ENCODE peak calls at places on chromosomes 11 and 22, in nine cellular contexts. One of them, this sample, is unnamed. For H3K4me1, the result is how much of the 10 kb centered on the place peaks cover.

GRCh38 chr11:111561306-111561705 is 20.8 kb downstream of the LAYN start:
- DNase-seq in sigmoid colon: no peak
- DNase-seq in stomach: no peak
- DNase-seq in spleen: no peak
- DNase-seq in breast epithelium: no peak
- DNase-seq in suprapubic skin: no peak
- DNase-seq in GM23338: no peak
- DNase-seq in endothelial cell of umbilical vein: no peak
- DNase-seq in HCT116: no peak
- DNase-seq in this sample: no peak

GRCh38 chr11:92969634-92970347 is at the start of gene MTNR1B:
- DNase-seq in sigmoid colon: no peak
- DNase-seq in stomach: no peak
- DNase-seq in spleen: no peak
- DNase-seq in breast epithelium: no peak
- DNase-seq in suprapubic skin: no peak
- DNase-seq in GM23338: peak
- DNase-seq in endothelial cell of umbilical vein: no peak
- DNase-seq in HCT116: no peak
- DNase-seq in this sample: no peak

GRCh38 chr11:77039491-77040400 is 5.5 kb downstream of the B3GNT6 start:
- DNase-seq in sigmoid colon: peak
- DNase-seq in stomach: no peak
- DNase-seq in spleen: no peak
- DNase-seq in breast epithelium: no peak
- DNase-seq in suprapubic skin: no peak
- DNase-seq in GM23338: peak
- DNase-seq in endothelial cell of umbilical vein: peak
- DNase-seq in HCT116: no peak
- DNase-seq in this sample: peak

GRCh38 chr22:46064236-46064965 is 85.9 kb upstream of the PPARA start:
- DNase-seq in sigmoid colon: peak
- DNase-seq in stomach: peak
- DNase-seq in spleen: peak
- DNase-seq in breast epithelium: peak
- DNase-seq in suprapubic skin: peak
- DNase-seq in GM23338: no peak
- DNase-seq in endothelial cell of umbilical vein: no peak
- DNase-seq in HCT116: no peak
- DNase-seq in this sample: peak

GRCh38 chr11:33769542-33769941 is 4.8 kb downstream of the FBXO3 start:
- DNase-seq in sigmoid colon: no peak
- DNase-seq in stomach: no peak
- DNase-seq in spleen: no peak
- DNase-seq in breast epithelium: no peak
- DNase-seq in suprapubic skin: no peak
- DNase-seq in GM23338: no peak
- DNase-seq in endothelial cell of umbilical vein: no peak
- DNase-seq in HCT116: no peak
- DNase-seq in this sample: no peak

GRCh38 chr11:115226556-115226955 is 277.7 kb downstream of the CADM1 start:
- DNase-seq in sigmoid colon: no peak
- DNase-seq in stomach: no peak
- DNase-seq in spleen: no peak
- DNase-seq in breast epithelium: no peak
- DNase-seq in suprapubic skin: no peak
- DNase-seq in GM23338: peak
- DNase-seq in endothelial cell of umbilical vein: peak
- DNase-seq in HCT116: no peak
- DNase-seq in this sample: no peak

GRCh38 chr22:28172948-28173360 is 253.9 kb upstream of the PITPNB start:
- DNase-seq in sigmoid colon: no peak
- DNase-seq in stomach: no peak
- DNase-seq in spleen: no peak
- DNase-seq in breast epithelium: no peak
- DNase-seq in suprapubic skin: no peak
- DNase-seq in GM23338: no peak
- DNase-seq in endothelial cell of umbilical vein: peak
- DNase-seq in HCT116: no peak
- DNase-seq in this sample: no peak

GRCh38 chr11:115247404-115247803 is 256.8 kb downstream of the CADM1 start:
- DNase-seq in sigmoid colon: no peak
- DNase-seq in stomach: no peak
- DNase-seq in spleen: no peak
- DNase-seq in breast epithelium: no peak
- DNase-seq in suprapubic skin: no peak
- DNase-seq in GM23338: no peak
- DNase-seq in endothelial cell of umbilical vein: no peak
- DNase-seq in HCT116: no peak
- DNase-seq in this sample: no peak

GRCh38 chr11:73878771-73879170 is 2.0 kb downstream of the PAAF1 start:
- DNase-seq in sigmoid colon: no peak
- DNase-seq in stomach: no peak
- DNase-seq in spleen: no peak
- DNase-seq in breast epithelium: no peak
- DNase-seq in suprapubic skin: no peak
- DNase-seq in GM23338: no peak
- DNase-seq in endothelial cell of umbilical vein: no peak
- DNase-seq in HCT116: no peak
- DNase-seq in this sample: no peak

GRCh38 chr11:73875840-73876239 is 806 bp downstream of the COA4 start:
- DNase-seq in sigmoid colon: no peak
- DNase-seq in stomach: no peak
- DNase-seq in spleen: no peak
- DNase-seq in breast epithelium: no peak
- DNase-seq in suprapubic skin: no peak
- DNase-seq in GM23338: no peak
- DNase-seq in endothelial cell of umbilical vein: peak
- DNase-seq in HCT116: no peak
- DNase-seq in this sample: no peak

GRCh38 chr11:73872746-73873412 is 3.8 kb downstream of the COA4 start:
- DNase-seq in sigmoid colon: no peak
- DNase-seq in stomach: no peak
- DNase-seq in spleen: no peak
- DNase-seq in breast epithelium: no peak
- DNase-seq in suprapubic skin: no peak
- DNase-seq in GM23338: no peak
- DNase-seq in endothelial cell of umbilical vein: no peak
- DNase-seq in HCT116: no peak
- DNase-seq in this sample: no peak

GRCh38 chr11:73876424-73877300 is at the start of the genes COA4 and PAAF1:
- DNase-seq in sigmoid colon: peak
- DNase-seq in stomach: peak
- DNase-seq in spleen: peak
- DNase-seq in breast epithelium: peak
- DNase-seq in suprapubic skin: peak
- DNase-seq in GM23338: peak
- DNase-seq in endothelial cell of umbilical vein: peak
- DNase-seq in HCT116: peak
- DNase-seq in this sample: peak

DNA sequence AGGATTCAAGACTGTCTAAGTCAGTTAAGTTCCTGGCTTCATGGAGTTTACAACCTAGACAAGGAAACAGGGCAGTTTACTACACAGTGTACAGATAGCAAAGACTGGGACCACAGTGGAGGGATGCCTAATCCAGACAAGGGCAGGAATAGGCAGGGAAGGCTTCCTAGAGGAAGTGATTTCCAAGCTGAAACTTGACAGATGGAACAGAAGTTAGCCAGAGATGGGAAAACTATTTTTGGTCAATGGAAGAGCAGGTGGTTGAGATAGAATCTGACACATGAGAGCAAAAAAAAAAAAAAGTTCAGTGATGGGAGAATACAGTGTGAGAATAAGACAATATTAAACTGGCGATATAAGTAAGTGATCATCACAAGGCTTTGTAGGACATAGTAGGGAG is 1.3 kb downstream of the COA4 start:
- DNase-seq in sigmoid colon: no peak
- DNase-seq in stomach: no peak
- DNase-seq in spleen: no peak
- DNase-seq in breast epithelium: no peak
- DNase-seq in suprapubic skin: no peak
- DNase-seq in GM23338: no peak
- DNase-seq in endothelial cell of umbilical vein: no peak
- DNase-seq in HCT116: no peak
- DNase-seq in this sample: no peak
- H3K4me1 ChIP-seq in sigmoid colon: under half
- H3K4me1 ChIP-seq in stomach: under half
- H3K4me1 ChIP-seq in spleen: under half
- H3K4me1 ChIP-seq in breast epithelium: under half
- H3K4me1 ChIP-seq in suprapubic skin: under half
- H3K4me1 ChIP-seq in GM23338: under half
- H3K4me1 ChIP-seq in endothelial cell of umbilical vein: under half
- H3K4me1 ChIP-seq in HCT116: under half
- H3K4me1 ChIP-seq in this sample: under half

GRCh38 chr11:14422052-14422813 is 63.2 kb upstream of the RRAS2 start:
- DNase-seq in sigmoid colon: peak
- DNase-seq in stomach: peak
- DNase-seq in spleen: peak
- DNase-seq in breast epithelium: peak
- DNase-seq in suprapubic skin: peak
- DNase-seq in GM23338: peak
- DNase-seq in endothelial cell of umbilical vein: peak
- DNase-seq in HCT116: peak
- DNase-seq in this sample: peak

GRCh38 chr11:14422814-14423182 is 63.8 kb upstream of the RRAS2 start:
- DNase-seq in sigmoid colon: no peak
- DNase-seq in stomach: no peak
- DNase-seq in spleen: no peak
- DNase-seq in breast epithelium: no peak
- DNase-seq in suprapubic skin: no peak
- DNase-seq in GM23338: no peak
- DNase-seq in endothelial cell of umbilical vein: no peak
- DNase-seq in HCT116: no peak
- DNase-seq in this sample: no peak

GRCh38 chr11:14424096-14424495 is 65.1 kb upstream of the RRAS2 start:
- DNase-seq in sigmoid colon: no peak
- DNase-seq in stomach: no peak
- DNase-seq in spleen: no peak
- DNase-seq in breast epithelium: no peak
- DNase-seq in suprapubic skin: no peak
- DNase-seq in GM23338: no peak
- DNase-seq in endothelial cell of umbilical vein: peak
- DNase-seq in HCT116: no peak
- DNase-seq in this sample: no peak

GRCh38 chr11:14425621-14426020 is 66.6 kb upstream of the RRAS2 start:
- DNase-seq in sigmoid colon: no peak
- DNase-seq in stomach: no peak
- DNase-seq in spleen: no peak
- DNase-seq in breast epithelium: no peak
- DNase-seq in suprapubic skin: no peak
- DNase-seq in GM23338: no peak
- DNase-seq in endothelial cell of umbilical vein: no peak
- DNase-seq in HCT116: no peak
- DNase-seq in this sample: no peak

DNA sequence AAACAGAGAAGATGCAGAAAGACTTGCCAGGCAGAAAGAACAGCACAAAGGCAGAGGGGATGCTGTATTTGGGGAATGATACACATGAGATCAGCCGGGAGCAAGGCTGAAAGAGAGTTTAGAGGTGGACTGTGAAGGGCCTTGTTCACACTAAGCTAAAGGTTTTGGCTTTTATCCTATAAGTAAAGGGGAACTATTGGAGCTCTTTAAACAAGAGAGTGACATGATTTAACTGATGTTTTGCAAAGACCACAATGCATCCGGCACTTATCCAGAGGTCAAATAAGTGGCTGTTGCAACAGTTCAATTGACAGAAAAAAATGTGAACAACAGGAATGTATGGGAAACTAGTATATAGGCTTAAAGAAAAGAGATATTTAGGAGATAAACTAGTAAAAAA is 64.7 kb upstream of the RRAS2 start:
- DNase-seq in sigmoid colon: no peak
- DNase-seq in stomach: no peak
- DNase-seq in spleen: no peak
- DNase-seq in breast epithelium: no peak
- DNase-seq in suprapubic skin: no peak
- DNase-seq in GM23338: no peak
- DNase-seq in endothelial cell of umbilical vein: peak
- DNase-seq in HCT116: no peak
- DNase-seq in this sample: no peak
- TF ChIP-seq POLR2AphosphoS5 in sigmoid colon: no peak
- TF ChIP-seq POLR2AphosphoS5 in stomach: no peak
- TF ChIP-seq POLR2AphosphoS5 in spleen: no peak
- TF ChIP-seq POLR2AphosphoS5 in breast epithelium: no peak
- TF ChIP-seq POLR2AphosphoS5 in suprapubic skin: no peak
- TF ChIP-seq POLR2AphosphoS5 in GM23338: no peak
- TF ChIP-seq POLR2AphosphoS5 in endothelial cell of umbilical vein: peak
- TF ChIP-seq POLR2AphosphoS5 in HCT116: no peak
- TF ChIP-seq POLR2AphosphoS5 in this sample: no peak

GRCh38 chr11:130544266-130544665 is 95.8 kb downstream of the ADAMTS15 start:
- DNase-seq in sigmoid colon: no peak
- DNase-seq in stomach: no peak
- DNase-seq in spleen: no peak
- DNase-seq in breast epithelium: no peak
- DNase-seq in suprapubic skin: no peak
- DNase-seq in GM23338: no peak
- DNase-seq in endothelial cell of umbilical vein: no peak
- DNase-seq in HCT116: no peak
- DNase-seq in this sample: no peak
- H3K4me1 ChIP-seq in sigmoid colon: under half
- H3K4me1 ChIP-seq in stomach: under half
- H3K4me1 ChIP-seq in spleen: under half
- H3K4me1 ChIP-seq in breast epithelium: under half
- H3K4me1 ChIP-seq in suprapubic skin: under half
- H3K4me1 ChIP-seq in GM23338: under half
- H3K4me1 ChIP-seq in endothelial cell of umbilical vein: under half
- H3K4me1 ChIP-seq in HCT116: under half
- H3K4me1 ChIP-seq in this sample: under half

GRCh38 chr11:45264839-45265515 is 21.2 kb downstream of the SYT13 start:
- DNase-seq in sigmoid colon: no peak
- DNase-seq in stomach: no peak
- DNase-seq in spleen: no peak
- DNase-seq in breast epithelium: no peak
- DNase-seq in suprapubic skin: no peak
- DNase-seq in GM23338: no peak
- DNase-seq in endothelial cell of umbilical vein: peak
- DNase-seq in HCT116: no peak
- DNase-seq in this sample: no peak

GRCh38 chr11:45269678-45270077 is 16.5 kb downstream of the SYT13 start:
- DNase-seq in sigmoid colon: no peak
- DNase-seq in stomach: no peak
- DNase-seq in spleen: no peak
- DNase-seq in breast epithelium: no peak
- DNase-seq in suprapubic skin: no peak
- DNase-seq in GM23338: no peak
- DNase-seq in endothelial cell of umbilical vein: no peak
- DNase-seq in HCT116: no peak
- DNase-seq in this sample: no peak

GRCh38 chr11:45267660-45268340 is 18.3 kb downstream of the SYT13 start:
- DNase-seq in sigmoid colon: no peak
- DNase-seq in stomach: no peak
- DNase-seq in spleen: no peak
- DNase-seq in breast epithelium: no peak
- DNase-seq in suprapubic skin: no peak
- DNase-seq in GM23338: no peak
- DNase-seq in endothelial cell of umbilical vein: no peak
- DNase-seq in HCT116: no peak
- DNase-seq in this sample: no peak

GRCh38 chr11:45265963-45266692 is 20.0 kb downstream of the SYT13 start:
- DNase-seq in sigmoid colon: no peak
- DNase-seq in stomach: no peak
- DNase-seq in spleen: no peak
- DNase-seq in breast epithelium: no peak
- DNase-seq in suprapubic skin: no peak
- DNase-seq in GM23338: no peak
- DNase-seq in endothelial cell of umbilical vein: no peak
- DNase-seq in HCT116: no peak
- DNase-seq in this sample: no peak

GRCh38 chr11:45266693-45267451 is 19.3 kb downstream of the SYT13 start:
- DNase-seq in sigmoid colon: no peak
- DNase-seq in stomach: no peak
- DNase-seq in spleen: no peak
- DNase-seq in breast epithelium: no peak
- DNase-seq in suprapubic skin: no peak
- DNase-seq in GM23338: peak
- DNase-seq in endothelial cell of umbilical vein: no peak
- DNase-seq in HCT116: no peak
- DNase-seq in this sample: no peak
- TF ChIP-seq POLR2AphosphoS5 in sigmoid colon: no peak
- TF ChIP-seq POLR2AphosphoS5 in stomach: no peak
- TF ChIP-seq POLR2AphosphoS5 in spleen: no peak
- TF ChIP-seq POLR2AphosphoS5 in breast epithelium: no peak
- TF ChIP-seq POLR2AphosphoS5 in suprapubic skin: no peak
- TF ChIP-seq POLR2AphosphoS5 in GM23338: no peak
- TF ChIP-seq POLR2AphosphoS5 in endothelial cell of umbilical vein: no peak
- TF ChIP-seq POLR2AphosphoS5 in HCT116: no peak
- TF ChIP-seq POLR2AphosphoS5 in this sample: no peak

This sample was measured in upper lobe of left lung.